ENCODE peak calls at places on chromosomes 6 and 20, in five cellular contexts. Q is psoas muscle, T is adrenal gland, G is breast epithelium, E is fibroblast of the aortic adventitia. X is an unnamed sample.

GRCh38 chr20:19473894-19474293 is 261.5 kb downstream of the SLC24A3 start:
- DNase-seq in T (no peak), Q (no peak), E (no peak), G (no peak), X (no peak)

GRCh38 chr6:149433901-149434300 is 33.8 kb downstream of the SUMO4 start:
- DNase-seq in E (no peak), Q (no peak), G (no peak), T (no peak), X (no peak)

GRCh38 chr6:15736023-15736696 is 73.3 kb upstream of the DTNBP1 start:
- DNase-seq in T (no peak), Q (no peak), E (no peak), G (no peak), X (no peak)

GRCh38 chr20:2578430-2579192 is 42.2 kb downstream of the TMC2 start:
- DNase-seq in Q (no peak), T (no peak), E (no peak), G (no peak), X (peak)

GRCh38 chr6:108872001-108872974 is 24.1 kb downstream of the ARMC2 start:
- DNase-seq in G (no peak), E (no peak), Q (no peak), T (no peak), X (no peak)

GRCh38 chr6:40946738-40947301 is 92.2 kb downstream of the UNC5CL start:
- DNase-seq in E (no peak), G (no peak), T (no peak), Q (no peak), X (no peak)

GRCh38 chr6:81304486-81304885 is 448.0 kb downstream of the TENT5A start:
- DNase-seq in G (no peak), Q (no peak), E (peak), T (no peak), X (no peak)

GRCh38 chr20:7113577-7114466 is 346.3 kb downstream of the BMP2 start:
- DNase-seq in T (peak), E (peak), G (no peak), Q (no peak), X (peak)

GRCh38 chr6:160102956-160103824 is 18.4 kb upstream of the SLC22A1 start:
- DNase-seq in Q (no peak), T (no peak), G (no peak), E (peak), X (no peak)

GRCh38 chr6:152054441-152054840 is 247.0 kb downstream of the ESR1 start:
- DNase-seq in E (peak), T (no peak), G (no peak), Q (no peak), X (no peak)

GRCh38 chr6:168623736-168624135 is 182.8 kb downstream of the SMOC2 start:
- DNase-seq in Q (no peak), E (no peak), T (no peak), G (no peak), X (no peak)

GRCh38 chr6:162123797-162124196 is 603.8 kb downstream of the PRKN start:
- DNase-seq in G (no peak), E (no peak), Q (no peak), T (no peak), X (no peak)

GRCh38 chr6:35014786-35015185 is 125.7 kb downstream of the ANKS1A start:
- DNase-seq in E (peak), G (no peak), T (no peak), Q (no peak), X (no peak)

GRCh38 chr6:109465772-109466171 is 10.2 kb upstream of the MICAL1 start:
- DNase-seq in Q (no peak), T (no peak), E (no peak), G (no peak), X (no peak)

GRCh38 chr6:38193486-38194281 is 374.2 kb downstream of the ZFAND3 start:
- DNase-seq in Q (no peak), E (no peak), G (no peak), T (no peak), X (no peak)

GRCh38 chr6:54598787-54599309 is 247.7 kb upstream of the FAM83B start:
- DNase-seq in E (peak), G (no peak), Q (no peak), T (peak), X (no peak)

GRCh38 chr20:25380945-25381614 is 9.6 kb downstream of the ABHD12 start:
- DNase-seq in G (no peak), E (no peak), Q (no peak), T (no peak), X (no peak)

GRCh38 chr6:156250593-156250992 is 526.6 kb upstream of the ARID1B start:
- DNase-seq in E (no peak), Q (no peak), G (no peak), T (no peak), X (no peak)

GRCh38 chr6:1311400-1312192 is at the start of gene FOXQ1:
- DNase-seq in E (peak), T (no peak), G (peak), Q (peak), X (no peak)

GRCh38 chr6:158780963-158781691 is 38.0 kb downstream of the EZR start:
- DNase-seq in T (no peak), G (peak), Q (no peak), E (no peak), X (no peak)

DNA sequence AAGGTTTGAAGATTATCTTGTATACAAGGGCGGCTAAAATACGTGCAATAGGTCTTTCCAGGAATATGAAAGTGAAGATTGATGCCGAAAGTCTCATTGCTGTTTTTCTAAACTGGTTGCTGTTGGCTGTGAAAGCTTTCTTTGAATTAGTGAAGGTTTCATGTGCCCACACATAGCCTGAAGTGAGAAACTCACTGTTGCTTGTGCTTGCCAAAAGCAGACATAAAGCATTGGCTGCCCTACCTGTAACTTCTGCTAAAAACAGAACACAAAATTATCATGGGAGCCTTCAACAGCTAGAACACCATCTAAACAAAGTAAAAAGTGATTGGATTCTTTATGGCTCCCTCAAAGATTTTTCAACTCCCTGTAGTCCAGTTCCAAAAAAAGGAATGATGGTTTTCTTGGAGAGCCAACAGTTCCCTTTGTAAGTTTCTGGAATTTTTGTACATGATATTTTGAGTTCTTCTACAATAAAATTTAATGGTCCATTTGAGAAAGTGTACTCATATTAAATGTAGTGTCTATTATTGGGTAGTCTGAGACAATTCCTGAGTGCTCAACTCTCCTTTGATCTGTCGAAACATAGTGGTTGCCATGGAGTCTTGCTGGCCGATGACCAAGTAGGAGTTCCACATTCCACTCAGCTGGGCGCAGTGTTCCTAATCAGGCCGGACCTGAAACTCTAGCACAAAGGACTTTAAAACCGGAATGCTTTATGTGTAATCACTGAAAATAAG is 68.5 kb downstream of the PLEKHG1 start:
- DNase-seq in Q (peak), E (peak), G (peak), T (peak), X (peak)
- TF ChIP-seq CTCF in Q (no peak), E (peak), G (peak), T (no peak), X (no peak)

DNA sequence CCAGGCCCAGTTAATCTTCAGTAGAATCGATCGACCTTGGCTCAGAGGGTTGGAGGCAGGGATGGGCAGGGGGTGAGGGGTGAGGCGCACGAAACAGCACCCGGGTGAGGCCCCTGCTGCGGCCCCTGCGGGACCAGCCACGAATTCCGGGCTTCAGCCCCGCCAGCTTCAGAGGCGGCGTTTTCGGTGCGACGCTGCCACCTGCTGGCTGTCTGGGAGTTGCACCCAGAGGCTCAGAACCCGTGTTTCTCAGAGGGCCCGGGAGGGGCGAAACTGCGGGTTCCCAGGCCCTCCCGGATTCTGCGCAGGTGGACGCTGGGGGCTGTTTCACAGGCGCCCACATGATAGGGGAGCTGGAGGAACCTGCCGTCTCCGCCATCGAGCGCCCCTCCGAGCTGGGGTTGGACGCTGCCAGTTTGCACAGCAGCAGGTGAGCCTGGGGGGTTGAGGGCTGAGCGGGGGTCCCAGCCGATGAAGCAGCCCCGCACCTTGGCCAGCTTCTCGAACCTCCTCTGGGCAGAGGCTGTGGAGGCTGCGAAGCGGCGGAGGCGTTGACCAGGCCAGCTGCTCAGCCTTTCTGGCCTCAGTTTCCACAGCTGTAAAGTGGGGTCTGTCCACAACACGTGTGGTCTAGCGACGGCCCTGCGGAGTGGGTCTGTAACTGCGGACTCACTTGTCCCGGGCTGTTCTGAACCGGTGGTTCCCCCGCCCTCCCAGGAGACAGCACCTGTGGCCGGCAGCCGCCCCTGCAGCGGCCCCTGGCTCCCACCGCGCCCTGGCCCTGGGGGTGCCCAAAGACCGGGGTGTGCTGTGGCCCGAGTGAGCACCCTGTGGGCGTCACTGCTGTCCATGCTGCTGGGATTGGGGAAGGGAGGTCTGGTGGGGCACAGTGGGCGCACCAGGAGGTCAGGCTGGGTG is 2.5 kb upstream of the BHLHE23 start:
- DNase-seq in E (peak), Q (peak), G (peak), T (peak), X (peak)
- TF ChIP-seq CTCF in E (peak), Q (peak), G (peak), T (peak), X (peak)

GRCh38 chr20:32804022-32804715 is 15.6 kb upstream of the MAPRE1 start:
- DNase-seq in T (no peak), G (no peak), E (no peak), Q (no peak), X (no peak)
- TF ChIP-seq CTCF in T (no peak), G (no peak), E (no peak), Q (no peak), X (no peak)

DNA sequence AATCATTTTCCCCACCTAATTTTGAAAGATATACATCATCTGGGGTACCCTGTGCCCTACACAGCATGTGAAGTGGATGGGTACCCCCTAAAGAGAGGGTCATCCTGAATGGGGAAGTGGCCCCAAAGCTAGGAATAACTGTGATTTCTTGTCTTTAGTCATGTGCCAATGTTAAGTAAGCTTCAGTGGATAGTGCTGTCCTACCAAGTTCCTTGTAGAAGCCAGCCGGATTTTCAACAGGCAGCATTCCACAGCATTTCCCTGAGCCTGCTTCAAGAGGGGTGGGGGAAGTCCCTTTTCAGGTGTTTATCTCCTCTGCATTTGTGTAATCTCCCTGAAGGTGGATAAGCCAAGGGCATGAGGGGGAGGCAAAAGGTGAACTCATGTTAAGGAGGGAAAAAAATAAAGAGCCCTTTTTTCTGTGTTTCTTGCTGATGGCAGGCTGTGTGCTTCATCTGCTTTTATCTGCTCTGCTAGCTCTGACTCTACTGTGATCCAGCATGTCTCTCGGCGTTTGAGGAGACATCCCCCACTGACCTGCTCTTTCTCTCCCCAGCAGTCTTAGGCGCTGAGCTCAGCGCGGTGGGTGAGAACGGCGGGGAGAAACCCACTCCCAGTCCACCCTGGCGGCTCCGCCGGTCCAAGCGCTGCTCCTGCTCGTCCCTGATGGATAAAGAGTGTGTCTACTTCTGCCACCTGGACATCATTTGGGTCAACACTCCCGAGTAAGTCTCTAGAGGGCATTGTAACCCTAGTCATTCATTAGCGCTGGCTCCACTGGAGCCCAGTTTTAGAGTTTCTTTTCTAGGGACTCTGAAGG is 1.8 kb downstream of the EDN1 start:
- DNase-seq in T (no peak), G (no peak), Q (no peak), E (no peak), X (no peak)
- TF ChIP-seq CTCF in T (no peak), G (peak), Q (no peak), E (peak), X (no peak)

GRCh38 chr20:60469829-60470228 is 511.6 kb downstream of the CDH26 start:
- DNase-seq in G (no peak), Q (no peak), T (no peak), E (no peak), X (no peak)

GRCh38 chr20:60474385-60474910 is 516.2 kb downstream of the CDH26 start:
- DNase-seq in T (no peak), E (no peak), G (no peak), Q (no peak), X (no peak)

GRCh38 chr20:60477958-60478357 is 519.7 kb downstream of the CDH26 start:
- DNase-seq in G (no peak), E (no peak), Q (no peak), T (no peak), X (no peak)

GRCh38 chr20:60470366-60470765 is 512.1 kb downstream of the CDH26 start:
- DNase-seq in T (no peak), G (no peak), Q (no peak), E (no peak), X (no peak)

DNA sequence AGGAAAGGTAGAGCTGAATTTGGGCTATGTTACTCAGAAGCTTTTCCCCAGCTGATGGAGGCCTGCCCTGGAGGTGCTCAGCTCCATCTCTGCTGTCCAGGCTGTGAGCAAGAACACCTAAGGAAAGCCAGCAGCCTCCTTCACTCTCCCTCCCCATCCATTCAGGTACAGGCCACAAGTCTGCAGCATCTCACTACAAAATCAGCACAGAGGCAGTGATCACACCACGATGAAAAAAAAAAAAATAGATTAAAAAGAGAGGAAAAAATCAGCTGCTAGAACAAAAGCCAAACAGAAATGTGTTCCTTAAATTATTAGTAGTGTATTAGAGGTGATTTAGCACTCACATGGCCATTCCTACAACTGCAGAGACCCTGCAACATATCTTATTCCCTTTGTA is 515.0 kb downstream of the CDH26 start:
- DNase-seq in Q (no peak), G (no peak), E (no peak), T (no peak), X (no peak)
- TF ChIP-seq CTCF in Q (no peak), G (no peak), E (no peak), T (no peak), X (no peak)

X was measured in mesothelial cell of epicardium.